ENCODE peak calls at places on chromosomes 5 and 9, in seven cellular contexts. One of them, this sample, is unnamed.

GRCh38 chr9:103530934-103531333 is 535.8 kb downstream of the CYLC2 start:
- DNase-seq in ascending aorta: no peak
- DNase-seq in cardiac fibroblast: no peak
- DNase-seq in CD8-positive, alpha-beta T cell: no peak
- DNase-seq in IMR-90: no peak
- DNase-seq in heart right ventricle: no peak
- DNase-seq in PC-3: no peak
- DNase-seq in this sample: peak; percentile 33

GRCh38 chr5:171313481-171314206 is 4.6 kb downstream of the TLX3 start:
- DNase-seq in ascending aorta: peak; percentile 47
- DNase-seq in PC-3: no peak
- DNase-seq in heart right ventricle: no peak
- DNase-seq in CD8-positive, alpha-beta T cell: no peak
- DNase-seq in cardiac fibroblast: no peak
- DNase-seq in IMR-90: no peak
- DNase-seq in this sample: no peak

GRCh38 chr9:93020151-93020550 is 38.4 kb upstream of the SUSD3 start:
- DNase-seq in cardiac fibroblast: no peak
- DNase-seq in CD8-positive, alpha-beta T cell: no peak
- DNase-seq in heart right ventricle: no peak
- DNase-seq in PC-3: no peak
- DNase-seq in IMR-90: no peak
- DNase-seq in ascending aorta: no peak
- DNase-seq in this sample: no peak

GRCh38 chr5:16934669-16935068 is 1.4 kb downstream of the MYO10 start:
- DNase-seq in PC-3: peak; percentile 68
- DNase-seq in ascending aorta: no peak
- DNase-seq in heart right ventricle: no peak
- DNase-seq in cardiac fibroblast: peak; percentile 38
- DNase-seq in CD8-positive, alpha-beta T cell: no peak
- DNase-seq in IMR-90: peak; percentile 45
- DNase-seq in this sample: no peak

GRCh38 chr5:150137997-150138396 is 17.6 kb downstream of the PDGFRB start:
- DNase-seq in heart right ventricle: peak; percentile 18
- DNase-seq in CD8-positive, alpha-beta T cell: no peak
- DNase-seq in ascending aorta: no peak
- DNase-seq in IMR-90: peak; percentile 65
- DNase-seq in cardiac fibroblast: peak; percentile 69
- DNase-seq in PC-3: no peak
- DNase-seq in this sample: no peak

GRCh38 chr5:943874-944620 is 51.4 kb downstream of the TRIP13 start:
- DNase-seq in PC-3: no peak
- DNase-seq in IMR-90: no peak
- DNase-seq in cardiac fibroblast: no peak
- DNase-seq in CD8-positive, alpha-beta T cell: no peak
- DNase-seq in ascending aorta: no peak
- DNase-seq in heart right ventricle: no peak
- DNase-seq in this sample: no peak

GRCh38 chr5:150038547-150038946 is 38.0 kb downstream of the HMGXB3 start:
- DNase-seq in PC-3: no peak
- DNase-seq in cardiac fibroblast: no peak
- DNase-seq in ascending aorta: no peak
- DNase-seq in CD8-positive, alpha-beta T cell: no peak
- DNase-seq in IMR-90: no peak
- DNase-seq in heart right ventricle: no peak
- DNase-seq in this sample: no peak

GRCh38 chr5:157519579-157520253 is 55.9 kb downstream of the ADAM19 start:
- DNase-seq in PC-3: no peak
- DNase-seq in ascending aorta: no peak
- DNase-seq in CD8-positive, alpha-beta T cell: no peak
- DNase-seq in heart right ventricle: no peak
- DNase-seq in cardiac fibroblast: no peak
- DNase-seq in IMR-90: no peak
- DNase-seq in this sample: no peak

GRCh38 chr5:75053286-75054109 is 1.1 kb upstream of the GCNT4 start:
- DNase-seq in CD8-positive, alpha-beta T cell: peak; percentile 68
- DNase-seq in PC-3: peak; percentile 55
- DNase-seq in IMR-90: peak; percentile 73
- DNase-seq in heart right ventricle: peak; percentile 39
- DNase-seq in ascending aorta: peak; percentile 74
- DNase-seq in cardiac fibroblast: peak; percentile 82
- DNase-seq in this sample: peak; percentile 69

GRCh38 chr9:131769361-131769760 is 29.5 kb upstream of the RAPGEF1 start:
- DNase-seq in CD8-positive, alpha-beta T cell: no peak
- DNase-seq in IMR-90: no peak
- DNase-seq in cardiac fibroblast: no peak
- DNase-seq in ascending aorta: no peak
- DNase-seq in PC-3: peak; percentile 56
- DNase-seq in heart right ventricle: no peak
- DNase-seq in this sample: no peak

GRCh38 chr5:151345808-151346478 is 1.4 kb downstream of the SLC36A2 start:
- DNase-seq in CD8-positive, alpha-beta T cell: no peak
- DNase-seq in ascending aorta: no peak
- DNase-seq in cardiac fibroblast: peak; percentile 13
- DNase-seq in PC-3: peak; percentile 16
- DNase-seq in IMR-90: peak; percentile 28
- DNase-seq in heart right ventricle: no peak
- DNase-seq in this sample: peak; percentile 7

GRCh38 chr9:94903961-94904421 is 177.5 kb downstream of the AOPEP start:
- DNase-seq in heart right ventricle: no peak
- DNase-seq in IMR-90: peak; percentile 82
- DNase-seq in CD8-positive, alpha-beta T cell: no peak
- DNase-seq in PC-3: no peak
- DNase-seq in cardiac fibroblast: no peak
- DNase-seq in ascending aorta: no peak
- DNase-seq in this sample: no peak

GRCh38 chr5:39948867-39949468 is 524.2 kb upstream of the DAB2 start:
- DNase-seq in PC-3: peak; percentile 89
- DNase-seq in ascending aorta: no peak
- DNase-seq in IMR-90: peak; percentile 76
- DNase-seq in heart right ventricle: no peak
- DNase-seq in CD8-positive, alpha-beta T cell: peak; percentile 63
- DNase-seq in cardiac fibroblast: peak; percentile 83
- DNase-seq in this sample: peak; percentile 71

GRCh38 chr5:1723476-1723875 is 76.2 kb downstream of the MRPL36 start:
- DNase-seq in IMR-90: no peak
- DNase-seq in CD8-positive, alpha-beta T cell: no peak
- DNase-seq in cardiac fibroblast: no peak
- DNase-seq in PC-3: no peak
- DNase-seq in heart right ventricle: no peak
- DNase-seq in ascending aorta: no peak
- DNase-seq in this sample: no peak

GRCh38 chr9:2972475-2972874 is 128.6 kb upstream of the PUM3 start:
- DNase-seq in PC-3: no peak
- DNase-seq in CD8-positive, alpha-beta T cell: no peak
- DNase-seq in heart right ventricle: no peak
- DNase-seq in cardiac fibroblast: no peak
- DNase-seq in IMR-90: no peak
- DNase-seq in ascending aorta: no peak
- DNase-seq in this sample: no peak

GRCh38 chr9:113274474-113275146 is 762 bp downstream of the CDC26 start:
- DNase-seq in IMR-90: peak; percentile 64
- DNase-seq in CD8-positive, alpha-beta T cell: peak; percentile 34
- DNase-seq in PC-3: peak; percentile 73
- DNase-seq in heart right ventricle: no peak
- DNase-seq in cardiac fibroblast: peak; percentile 71
- DNase-seq in ascending aorta: no peak
- DNase-seq in this sample: peak; percentile 28

GRCh38 chr5:10949856-10950630 is 189.0 kb upstream of the DAP start:
- DNase-seq in PC-3: no peak
- DNase-seq in ascending aorta: no peak
- DNase-seq in heart right ventricle: no peak
- DNase-seq in CD8-positive, alpha-beta T cell: no peak
- DNase-seq in IMR-90: no peak
- DNase-seq in cardiac fibroblast: no peak
- DNase-seq in this sample: no peak

GRCh38 chr9:2116073-2116472 is 100.9 kb downstream of the SMARCA2 start:
- DNase-seq in IMR-90: no peak
- DNase-seq in PC-3: peak; percentile 40
- DNase-seq in ascending aorta: no peak
- DNase-seq in cardiac fibroblast: no peak
- DNase-seq in heart right ventricle: no peak
- DNase-seq in CD8-positive, alpha-beta T cell: no peak
- DNase-seq in this sample: peak; percentile 14

GRCh38 chr9:3948826-3949578 is 350.9 kb downstream of the GLIS3 start:
- DNase-seq in heart right ventricle: no peak
- DNase-seq in cardiac fibroblast: peak; percentile 83
- DNase-seq in ascending aorta: no peak
- DNase-seq in PC-3: peak; percentile 11
- DNase-seq in CD8-positive, alpha-beta T cell: no peak
- DNase-seq in IMR-90: peak; percentile 77
- DNase-seq in this sample: peak; percentile 56

GRCh38 chr5:9712506-9713285 is 82.5 kb upstream of the TAS2R1 start:
- DNase-seq in IMR-90: peak; percentile 98
- DNase-seq in heart right ventricle: no peak
- DNase-seq in ascending aorta: no peak
- DNase-seq in cardiac fibroblast: no peak
- DNase-seq in PC-3: peak; percentile 95
- DNase-seq in CD8-positive, alpha-beta T cell: no peak
- DNase-seq in this sample: peak; percentile 64

GRCh38 chr9:98888794-98889495 is 54.8 kb upstream of the COL15A1 start:
- DNase-seq in IMR-90: peak; percentile 27
- DNase-seq in ascending aorta: peak; percentile 60
- DNase-seq in cardiac fibroblast: peak; percentile 59
- DNase-seq in heart right ventricle: no peak
- DNase-seq in PC-3: no peak
- DNase-seq in CD8-positive, alpha-beta T cell: no peak
- DNase-seq in this sample: no peak

GRCh38 chr5:6606884-6607558 is 25.8 kb downstream of the NSUN2 start:
- DNase-seq in heart right ventricle: no peak
- DNase-seq in ascending aorta: no peak
- DNase-seq in PC-3: no peak
- DNase-seq in CD8-positive, alpha-beta T cell: no peak
- DNase-seq in cardiac fibroblast: no peak
- DNase-seq in IMR-90: no peak
- DNase-seq in this sample: no peak

GRCh38 chr5:22465177-22465576 is 388.0 kb downstream of the CDH12 start:
- DNase-seq in ascending aorta: no peak
- DNase-seq in IMR-90: no peak
- DNase-seq in cardiac fibroblast: no peak
- DNase-seq in heart right ventricle: no peak
- DNase-seq in PC-3: peak; percentile 21
- DNase-seq in CD8-positive, alpha-beta T cell: no peak
- DNase-seq in this sample: no peak

GRCh38 chr5:141354900-141355469 is at the start of gene PCDHGA4:
- DNase-seq in heart right ventricle: no peak
- DNase-seq in ascending aorta: no peak
- DNase-seq in PC-3: no peak
- DNase-seq in IMR-90: peak; percentile 28
- DNase-seq in cardiac fibroblast: peak; percentile 31
- DNase-seq in CD8-positive, alpha-beta T cell: no peak
- DNase-seq in this sample: no peak

GRCh38 chr5:74622122-74622521 is 18.4 kb downstream of the ENC1 start:
- DNase-seq in IMR-90: no peak
- DNase-seq in CD8-positive, alpha-beta T cell: no peak
- DNase-seq in ascending aorta: no peak
- DNase-seq in PC-3: no peak
- DNase-seq in heart right ventricle: no peak
- DNase-seq in cardiac fibroblast: no peak
- DNase-seq in this sample: no peak

GRCh38 chr5:55037816-55038379 is 13.8 kb downstream of the GZMK start:
- DNase-seq in PC-3: no peak
- DNase-seq in CD8-positive, alpha-beta T cell: no peak
- DNase-seq in heart right ventricle: no peak
- DNase-seq in IMR-90: no peak
- DNase-seq in cardiac fibroblast: no peak
- DNase-seq in ascending aorta: no peak
- DNase-seq in this sample: no peak

GRCh38 chr5:115377468-115378217 is 81.2 kb upstream of the CCDC112 start:
- DNase-seq in CD8-positive, alpha-beta T cell: no peak
- DNase-seq in IMR-90: peak; percentile 94
- DNase-seq in ascending aorta: no peak
- DNase-seq in cardiac fibroblast: peak; percentile 89
- DNase-seq in PC-3: peak; percentile 86
- DNase-seq in heart right ventricle: no peak
- DNase-seq in this sample: peak; percentile 69
- TF ChIP-seq CTCF in CD8-positive, alpha-beta T cell: no peak
- TF ChIP-seq CTCF in IMR-90: peak; percentile 48
- TF ChIP-seq CTCF in ascending aorta: peak; percentile 7
- TF ChIP-seq CTCF in cardiac fibroblast: peak; percentile 37
- TF ChIP-seq CTCF in PC-3: peak; percentile 28
- TF ChIP-seq CTCF in heart right ventricle: peak; percentile 62
- TF ChIP-seq CTCF in this sample: peak; percentile 56

DNA sequence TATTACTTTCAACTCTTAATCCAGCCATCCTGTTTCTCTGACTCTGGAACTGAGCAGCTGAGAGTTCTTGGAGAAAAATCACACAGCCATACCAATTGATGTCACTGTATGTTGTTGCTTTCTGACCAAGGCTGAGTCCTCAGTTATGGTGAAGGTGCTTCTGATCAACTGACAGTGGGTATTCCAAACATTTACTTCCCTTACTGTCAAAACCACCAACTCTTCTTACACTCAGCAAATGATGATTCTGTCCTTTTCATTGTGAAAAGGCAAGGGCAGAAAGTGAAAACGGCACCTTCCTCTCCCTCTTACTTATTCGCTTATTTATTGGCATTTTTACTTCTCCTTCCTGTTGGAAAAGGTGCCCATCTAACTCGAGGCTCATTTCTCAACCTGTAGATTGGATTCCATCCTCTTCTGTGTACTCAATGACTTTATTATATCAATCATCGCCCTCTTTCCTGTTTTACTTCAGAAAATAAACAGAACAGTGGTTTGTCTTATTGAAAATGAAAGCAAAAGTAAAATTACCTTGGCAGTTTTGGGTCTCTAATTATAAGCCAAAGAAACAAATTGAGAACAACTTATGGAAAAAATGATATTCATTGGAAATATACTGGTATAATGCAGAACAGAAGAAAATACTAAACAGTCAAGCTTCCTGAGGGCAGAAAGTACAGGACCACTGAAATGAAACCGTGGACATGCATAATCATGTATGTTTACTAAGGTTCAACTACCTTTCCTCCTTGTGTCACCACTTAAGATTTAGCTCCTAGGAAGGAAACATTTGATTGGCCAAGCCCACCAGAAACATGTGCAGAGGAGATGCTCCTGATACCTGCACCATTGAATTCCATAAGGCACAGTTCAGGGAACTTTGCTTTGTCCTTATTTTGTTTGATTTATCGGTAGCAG is 104.5 kb upstream of the CHD1 start:
- DNase-seq in heart right ventricle: no peak
- DNase-seq in IMR-90: peak; percentile 7
- DNase-seq in CD8-positive, alpha-beta T cell: no peak
- DNase-seq in PC-3: peak; percentile 68
- DNase-seq in cardiac fibroblast: peak; percentile 4
- DNase-seq in ascending aorta: no peak
- DNase-seq in this sample: no peak
- H3K4me3 ChIP-seq in heart right ventricle: peak overlapping the region; percentile 39
- H3K4me3 ChIP-seq in IMR-90: peak overlapping the region; percentile 55
- H3K4me3 ChIP-seq in CD8-positive, alpha-beta T cell: peak overlapping the region; percentile 31
- H3K4me3 ChIP-seq in PC-3: peak overlapping the region; percentile 67
- H3K4me3 ChIP-seq in cardiac fibroblast: no peak overlapping the region
- H3K4me3 ChIP-seq in ascending aorta: peak overlapping the region; percentile 38
- H3K4me3 ChIP-seq in this sample: no peak overlapping the region

GRCh38 chr9:77954619-77955018 is 77.0 kb downstream of the GNAQ start:
- DNase-seq in PC-3: no peak
- DNase-seq in CD8-positive, alpha-beta T cell: no peak
- DNase-seq in cardiac fibroblast: no peak
- DNase-seq in ascending aorta: no peak
- DNase-seq in IMR-90: no peak
- DNase-seq in heart right ventricle: no peak
- DNase-seq in this sample: no peak
- TF ChIP-seq CTCF in PC-3: no peak
- TF ChIP-seq CTCF in CD8-positive, alpha-beta T cell: no peak
- TF ChIP-seq CTCF in cardiac fibroblast: no peak
- TF ChIP-seq CTCF in ascending aorta: no peak
- TF ChIP-seq CTCF in IMR-90: no peak
- TF ChIP-seq CTCF in heart right ventricle: no peak
- TF ChIP-seq CTCF in this sample: no peak

GRCh38 chr9:89495824-89496555 is 1.9 kb downstream of the SEMA4D start:
- DNase-seq in IMR-90: no peak
- DNase-seq in ascending aorta: no peak
- DNase-seq in heart right ventricle: no peak
- DNase-seq in CD8-positive, alpha-beta T cell: no peak
- DNase-seq in PC-3: no peak
- DNase-seq in cardiac fibroblast: no peak
- DNase-seq in this sample: no peak
- H3K4me3 ChIP-seq in IMR-90: no peak overlapping the region
- H3K4me3 ChIP-seq in ascending aorta: no peak overlapping the region
- H3K4me3 ChIP-seq in heart right ventricle: peak overlapping the region; percentile 77
- H3K4me3 ChIP-seq in CD8-positive, alpha-beta T cell: peak overlapping the region; percentile 82
- H3K4me3 ChIP-seq in PC-3: no peak overlapping the region
- H3K4me3 ChIP-seq in cardiac fibroblast: no peak overlapping the region
- H3K4me3 ChIP-seq in this sample: no peak overlapping the region

This sample was measured in brain microvascular endothelial cell.